ENCODE peak calls at places on chromosomes 2 and 18, in five cellular contexts. One of them, this sample, is unnamed.

GRCh38 chr2:230798769-230799399 is 65.9 kb upstream of the ITM2C start:
- DNase-seq in H1: no peak
- DNase-seq in GM12878: no peak
- DNase-seq in K562: peak
- DNase-seq in HepG2: peak
- DNase-seq in this sample: no peak

GRCh38 chr2:66301767-66302140 is 133.2 kb upstream of the MEIS1 start:
- DNase-seq in GM12878: no peak
- DNase-seq in K562: no peak
- DNase-seq in H1: no peak
- DNase-seq in HepG2: no peak
- DNase-seq in this sample: no peak

GRCh38 chr2:239178484-239178883 is 222.3 kb downstream of the HDAC4 start:
- DNase-seq in HepG2: no peak
- DNase-seq in GM12878: no peak
- DNase-seq in K562: no peak
- DNase-seq in H1: no peak
- DNase-seq in this sample: no peak

GRCh38 chr2:232487385-232488096 is at the start of gene ECEL1:
- DNase-seq in GM12878: no peak
- DNase-seq in HepG2: no peak
- DNase-seq in K562: no peak
- DNase-seq in H1: peak
- DNase-seq in this sample: no peak

GRCh38 chr2:86218124-86218523 is 18.9 kb downstream of the MRPL35 start:
- DNase-seq in GM12878: no peak
- DNase-seq in HepG2: peak
- DNase-seq in K562: no peak
- DNase-seq in H1: no peak
- DNase-seq in this sample: no peak

GRCh38 chr2:41038408-41038807 is 586.5 kb upstream of the SLC8A1 start:
- DNase-seq in HepG2: no peak
- DNase-seq in H1: no peak
- DNase-seq in K562: no peak
- DNase-seq in GM12878: no peak
- DNase-seq in this sample: no peak

GRCh38 chr2:120476141-120476540 is 130.2 kb downstream of the INHBB start:
- DNase-seq in H1: no peak
- DNase-seq in GM12878: no peak
- DNase-seq in HepG2: no peak
- DNase-seq in K562: no peak
- DNase-seq in this sample: no peak

GRCh38 chr2:237603718-237604362 is 13.3 kb upstream of the RAB17 start:
- DNase-seq in K562: no peak
- DNase-seq in H1: no peak
- DNase-seq in GM12878: peak
- DNase-seq in HepG2: peak
- DNase-seq in this sample: no peak

GRCh38 chr2:133334923-133335322 is 233.3 kb downstream of the NCKAP5 start:
- DNase-seq in K562: no peak
- DNase-seq in GM12878: no peak
- DNase-seq in HepG2: no peak
- DNase-seq in H1: no peak
- DNase-seq in this sample: no peak

GRCh38 chr2:190407662-190408537 is at the start of gene MFSD6:
- DNase-seq in H1: peak
- DNase-seq in HepG2: no peak
- DNase-seq in K562: peak
- DNase-seq in GM12878: no peak
- DNase-seq in this sample: no peak

GRCh38 chr18:50796495-50796894 is 23.3 kb downstream of the MRO start:
- DNase-seq in H1: no peak
- DNase-seq in GM12878: no peak
- DNase-seq in K562: no peak
- DNase-seq in HepG2: no peak
- DNase-seq in this sample: no peak

GRCh38 chr18:23779696-23780303 is 90.5 kb downstream of the LAMA3 start:
- DNase-seq in HepG2: peak
- DNase-seq in H1: no peak
- DNase-seq in GM12878: no peak
- DNase-seq in K562: peak
- DNase-seq in this sample: peak

GRCh38 chr2:206790311-206790935 is 25.0 kb downstream of the FASTKD2 start:
- DNase-seq in K562: no peak
- DNase-seq in H1: no peak
- DNase-seq in HepG2: no peak
- DNase-seq in GM12878: no peak
- DNase-seq in this sample: no peak

GRCh38 chr18:489244-490023 is 11.1 kb downstream of the COLEC12 start:
- DNase-seq in HepG2: no peak
- DNase-seq in H1: no peak
- DNase-seq in K562: no peak
- DNase-seq in GM12878: no peak
- DNase-seq in this sample: no peak

GRCh38 chr2:118710481-118710880 is 137.0 kb downstream of the EN1 start:
- DNase-seq in K562: no peak
- DNase-seq in GM12878: no peak
- DNase-seq in HepG2: no peak
- DNase-seq in H1: no peak
- DNase-seq in this sample: no peak
- TF ChIP-seq SP1 in K562: no peak
- TF ChIP-seq SP1 in GM12878: no peak
- TF ChIP-seq SP1 in HepG2: no peak
- TF ChIP-seq SP1 in H1: no peak
- TF ChIP-seq SP1 in this sample: no peak

DNA sequence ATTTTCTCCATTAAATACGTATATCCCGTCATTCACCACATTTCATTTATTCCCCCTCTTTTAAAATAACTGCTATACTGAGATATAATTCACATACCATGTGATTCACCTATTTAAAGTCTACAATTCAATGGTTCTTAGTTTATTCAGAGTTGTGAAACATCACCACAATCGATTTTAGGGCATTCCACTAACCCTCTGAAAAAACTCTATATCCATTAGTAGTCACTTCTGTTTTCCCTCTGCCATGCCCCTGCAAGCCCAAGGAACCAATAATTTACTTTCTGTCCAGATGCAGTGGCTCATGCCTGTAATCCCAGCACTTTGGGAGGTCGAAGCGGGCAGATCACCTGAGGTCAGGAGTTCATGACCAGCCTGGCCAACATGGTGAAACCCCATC is 95.5 kb upstream of the FZD5 start:
- DNase-seq in GM12878: no peak
- DNase-seq in HepG2: no peak
- DNase-seq in H1: no peak
- DNase-seq in K562: no peak
- DNase-seq in this sample: no peak
- TF ChIP-seq MAX in GM12878: no peak
- TF ChIP-seq MAX in HepG2: no peak
- TF ChIP-seq MAX in H1: no peak
- TF ChIP-seq MAX in K562: no peak
- TF ChIP-seq MAX in this sample: no peak

GRCh38 chr2:128978155-128978707 is 659.6 kb upstream of the HS6ST1 start:
- DNase-seq in K562: no peak
- DNase-seq in H1: no peak
- DNase-seq in GM12878: no peak
- DNase-seq in HepG2: no peak
- DNase-seq in this sample: no peak

GRCh38 chr2:128967666-128968065 is 649.0 kb upstream of the HS6ST1 start:
- DNase-seq in GM12878: no peak
- DNase-seq in H1: no peak
- DNase-seq in HepG2: no peak
- DNase-seq in K562: no peak
- DNase-seq in this sample: no peak

GRCh38 chr2:128970332-128971116 is 651.9 kb upstream of the HS6ST1 start:
- DNase-seq in HepG2: no peak
- DNase-seq in K562: no peak
- DNase-seq in GM12878: no peak
- DNase-seq in H1: no peak
- DNase-seq in this sample: no peak

GRCh38 chr2:128979182-128979581 is 660.5 kb upstream of the HS6ST1 start:
- DNase-seq in H1: no peak
- DNase-seq in HepG2: no peak
- DNase-seq in K562: no peak
- DNase-seq in GM12878: no peak
- DNase-seq in this sample: no peak

DNA sequence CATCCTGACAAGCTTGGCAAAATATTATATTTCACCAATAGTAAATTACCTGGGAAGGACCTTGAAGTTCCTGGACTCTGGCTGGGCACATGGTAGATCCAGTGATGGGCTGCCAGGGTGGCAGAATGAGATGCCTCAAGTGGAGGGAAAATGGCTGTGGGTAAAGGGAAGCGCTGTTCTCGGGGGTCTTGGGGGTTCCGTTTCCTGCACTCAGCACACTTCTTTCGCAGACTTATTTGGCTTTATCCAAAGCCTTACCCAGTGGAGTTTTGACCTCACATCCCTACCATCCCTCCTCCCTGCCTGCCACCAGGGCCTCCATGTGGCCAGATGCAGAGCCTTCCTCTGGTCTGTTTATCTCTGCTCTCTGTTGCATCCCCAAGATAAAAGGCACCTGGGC is 654.9 kb upstream of the HS6ST1 start:
- DNase-seq in H1: no peak
- DNase-seq in GM12878: no peak
- DNase-seq in HepG2: no peak
- DNase-seq in K562: no peak
- DNase-seq in this sample: no peak
- TF ChIP-seq EZH2 in H1: no peak
- TF ChIP-seq EZH2 in GM12878: no peak
- TF ChIP-seq EZH2 in HepG2: no peak
- TF ChIP-seq EZH2 in K562: no peak
- TF ChIP-seq EZH2 in this sample: no peak

GRCh38 chr2:135219226-135219625 is 167.1 kb downstream of the RAB3GAP1 start:
- DNase-seq in K562: no peak
- DNase-seq in H1: no peak
- DNase-seq in GM12878: no peak
- DNase-seq in HepG2: no peak
- DNase-seq in this sample: no peak
- TF ChIP-seq SP1 in K562: no peak
- TF ChIP-seq SP1 in H1: no peak
- TF ChIP-seq SP1 in GM12878: no peak
- TF ChIP-seq SP1 in HepG2: no peak
- TF ChIP-seq SP1 in this sample: no peak

GRCh38 chr2:142189506-142189905 is 58.7 kb upstream of the LRP1B start:
- DNase-seq in K562: no peak
- DNase-seq in H1: no peak
- DNase-seq in GM12878: no peak
- DNase-seq in HepG2: no peak
- DNase-seq in this sample: no peak
- TF ChIP-seq MAX in K562: no peak
- TF ChIP-seq MAX in H1: no peak
- TF ChIP-seq MAX in GM12878: no peak
- TF ChIP-seq MAX in HepG2: no peak
- TF ChIP-seq MAX in this sample: no peak

GRCh38 chr2:167289651-167290410 is 401.6 kb downstream of the XIRP2 start:
- DNase-seq in GM12878: no peak
- DNase-seq in K562: no peak
- DNase-seq in H1: no peak
- DNase-seq in HepG2: no peak
- DNase-seq in this sample: no peak

GRCh38 chr2:167294775-167295140 is 406.5 kb downstream of the XIRP2 start:
- DNase-seq in K562: no peak
- DNase-seq in H1: no peak
- DNase-seq in GM12878: no peak
- DNase-seq in HepG2: no peak
- DNase-seq in this sample: no peak

GRCh38 chr2:167293172-167293781 is 405.0 kb downstream of the XIRP2 start:
- DNase-seq in K562: no peak
- DNase-seq in HepG2: no peak
- DNase-seq in GM12878: no peak
- DNase-seq in H1: peak
- DNase-seq in this sample: no peak

GRCh38 chr2:167294031-167294774 is 405.9 kb downstream of the XIRP2 start:
- DNase-seq in GM12878: no peak
- DNase-seq in K562: no peak
- DNase-seq in H1: peak
- DNase-seq in HepG2: no peak
- DNase-seq in this sample: no peak

GRCh38 chr2:167292430-167293171 is 404.3 kb downstream of the XIRP2 start:
- DNase-seq in H1: peak
- DNase-seq in HepG2: peak
- DNase-seq in K562: peak
- DNase-seq in GM12878: no peak
- DNase-seq in this sample: peak
- TF ChIP-seq EZH2 in H1: no peak
- TF ChIP-seq EZH2 in HepG2: no peak
- TF ChIP-seq EZH2 in K562: no peak
- TF ChIP-seq EZH2 in GM12878: no peak
- TF ChIP-seq EZH2 in this sample: no peak